ENCODE peak calls at places on chromosome 9, in seven cellular contexts. V is stomach; O is right atrium auricular region; R is iPS DF 6.9; Q is suprapubic skin; G is left ventricle myocardium inferior; I is CD8-positive, alpha-beta T cell. Y is an unnamed sample.
A peak's percentile ranks its signal among the peaks of the same experiment; 100 is the strongest.

GRCh38 chr9:14136047-14136446 is 177.9 kb downstream of the NFIB start:
- DNase-seq in G (no peak), R (no peak), O (no peak), V (no peak), Q (no peak), I (no peak), Y (no peak)

GRCh38 chr9:38047301-38048251 is 21.5 kb downstream of the SHB start:
- DNase-seq in Q (no peak), R (peak; percentile 76), V (peak; percentile 75), I (no peak), O (peak; percentile 84), G (peak; percentile 63), Y (no peak)

GRCh38 chr9:70490478-70490877 is 76.0 kb upstream of the KLF9 start:
- DNase-seq in R (no peak), G (no peak), V (no peak), O (no peak), I (no peak), Q (no peak), Y (no peak)

GRCh38 chr9:5971740-5972139 is 43.7 kb downstream of the RANBP6 start:
- DNase-seq in I (no peak), R (no peak), O (no peak), G (no peak), V (no peak), Q (no peak), Y (no peak)

GRCh38 chr9:78130004-78130403 is 98.4 kb upstream of the GNAQ start:
- DNase-seq in V (no peak), I (no peak), R (peak; percentile 20), O (no peak), G (no peak), Q (no peak), Y (no peak)

GRCh38 chr9:135017916-135018915 is 69.3 kb upstream of the OLFM1 start:
- DNase-seq in Q (no peak), I (no peak), R (no peak), O (no peak), V (no peak), G (no peak), Y (no peak)

GRCh38 chr9:101462558-101462957 is 27.0 kb upstream of the ALDOB start:
- DNase-seq in O (no peak), G (no peak), R (no peak), V (no peak), I (no peak), Q (no peak), Y (no peak)

GRCh38 chr9:22170162-22170932 is 161.2 kb upstream of the CDKN2B start:
- DNase-seq in I (no peak), V (no peak), R (no peak), O (no peak), Q (no peak), G (no peak), Y (no peak)

GRCh38 chr9:120557205-120557604 is 22.8 kb downstream of the CDK5RAP2 start:
- DNase-seq in G (no peak), R (no peak), Q (no peak), O (no peak), V (no peak), I (no peak), Y (no peak)

DNA sequence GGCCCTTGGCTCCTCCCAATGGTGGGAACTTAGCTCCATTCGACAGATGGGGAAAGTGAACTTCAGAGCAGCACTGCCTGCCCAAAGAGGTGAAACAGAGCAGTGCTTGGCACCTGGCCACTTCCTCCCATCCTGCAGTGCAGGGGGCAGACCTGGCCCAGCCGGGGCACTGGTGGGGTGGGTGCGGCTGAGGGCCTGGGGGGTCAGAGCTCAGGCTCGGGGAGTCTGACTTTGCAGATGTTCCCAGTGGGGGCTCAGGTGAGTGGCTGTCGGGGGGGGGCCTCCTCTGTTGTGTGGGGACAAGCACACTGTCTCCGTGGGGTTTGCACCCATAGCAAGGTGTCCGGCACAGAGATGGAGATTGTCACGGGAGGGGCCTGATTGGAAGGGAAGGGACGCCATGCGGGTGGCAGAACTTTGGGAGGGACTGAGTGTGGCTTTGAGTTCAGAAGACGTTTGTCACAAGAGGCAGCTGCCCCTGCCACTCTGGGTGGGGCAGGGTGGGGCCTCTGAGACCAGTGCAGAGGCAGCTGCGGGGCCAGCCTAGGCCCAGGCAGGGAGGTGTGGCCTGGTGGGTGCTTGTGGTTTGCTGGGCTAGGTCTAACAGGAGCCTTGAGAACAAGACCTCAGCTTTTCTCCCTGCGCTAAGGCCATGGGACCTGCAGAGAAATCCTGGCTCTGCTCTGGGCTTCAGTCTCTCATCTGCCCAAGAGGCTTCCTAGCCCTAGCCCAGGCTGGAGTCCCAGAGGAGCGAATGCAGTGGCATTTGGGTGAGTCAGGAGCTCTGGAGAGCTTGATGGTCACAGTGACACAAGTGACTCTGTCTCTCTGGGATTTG is 2.5 kb downstream of the MYMK start:
- DNase-seq in Q (no peak), R (no peak), O (no peak), V (no peak), G (no peak), I (no peak), Y (no peak)
- H3K27ac ChIP-seq in Q (no peak overlapping the region), R (no peak overlapping the region), O (no peak overlapping the region), V (no peak overlapping the region), G (no peak overlapping the region), I (no peak overlapping the region), Y (no peak overlapping the region)

DNA sequence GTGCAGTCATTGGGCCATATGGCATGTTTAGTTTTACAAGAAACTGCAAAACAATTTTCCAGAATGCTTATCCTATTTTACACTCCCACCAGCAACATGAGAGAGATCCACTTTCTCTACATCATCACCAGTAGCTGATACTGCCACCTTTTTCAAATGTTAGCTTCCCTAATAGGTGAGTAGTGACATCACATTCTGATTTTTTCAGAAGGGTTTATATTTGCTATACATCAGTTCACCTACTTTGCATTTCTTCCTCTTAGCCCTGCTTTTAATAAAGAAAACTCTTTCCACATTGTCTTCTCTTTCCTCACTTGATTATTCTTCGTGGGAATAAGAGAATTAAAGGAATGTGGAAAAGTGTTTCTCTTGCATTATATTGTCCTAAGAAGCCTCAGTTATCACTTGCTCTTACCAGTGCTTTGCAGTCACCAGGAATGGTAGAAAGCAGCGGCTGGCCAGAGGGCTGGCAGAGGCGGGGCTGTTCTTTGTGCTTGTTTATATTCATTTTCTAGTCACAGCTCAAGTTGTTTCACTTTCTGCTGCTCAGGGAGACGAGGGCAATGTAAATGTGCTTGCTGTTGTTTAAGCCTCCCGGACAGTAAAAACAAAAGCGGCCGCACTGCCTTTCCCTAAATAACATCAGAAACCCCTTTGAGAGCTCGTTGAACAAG is 164.8 kb downstream of the HSD17B3 start:
- DNase-seq in Q (peak; percentile 75), V (peak; percentile 79), G (no peak), R (no peak), O (no peak), I (no peak), Y (peak; percentile 63)
- H3K4me3 ChIP-seq in Q (peak overlapping the region; percentile 18), V (peak overlapping the region; percentile 24), G (peak overlapping the region; percentile 20), R (no peak overlapping the region), O (no peak overlapping the region), I (no peak overlapping the region), Y (peak overlapping the region; percentile 19)

GRCh38 chr9:130196643-130197042 is 24.4 kb downstream of the NCS1 start:
- DNase-seq in Q (no peak), V (peak; percentile 38), R (no peak), I (no peak), G (no peak), O (no peak), Y (no peak)

GRCh38 chr9:130197386-130197785 is 25.2 kb downstream of the NCS1 start:
- DNase-seq in G (no peak), V (no peak), R (no peak), I (no peak), Q (no peak), O (no peak), Y (no peak)

GRCh38 chr9:130193531-130194405 is 21.6 kb downstream of the NCS1 start:
- DNase-seq in Q (no peak), G (no peak), I (no peak), O (no peak), V (no peak), R (no peak), Y (no peak)

GRCh38 chr9:130194406-130194932 is 22.3 kb downstream of the NCS1 start:
- DNase-seq in O (no peak), I (no peak), Q (no peak), V (no peak), R (no peak), G (no peak), Y (no peak)

DNA sequence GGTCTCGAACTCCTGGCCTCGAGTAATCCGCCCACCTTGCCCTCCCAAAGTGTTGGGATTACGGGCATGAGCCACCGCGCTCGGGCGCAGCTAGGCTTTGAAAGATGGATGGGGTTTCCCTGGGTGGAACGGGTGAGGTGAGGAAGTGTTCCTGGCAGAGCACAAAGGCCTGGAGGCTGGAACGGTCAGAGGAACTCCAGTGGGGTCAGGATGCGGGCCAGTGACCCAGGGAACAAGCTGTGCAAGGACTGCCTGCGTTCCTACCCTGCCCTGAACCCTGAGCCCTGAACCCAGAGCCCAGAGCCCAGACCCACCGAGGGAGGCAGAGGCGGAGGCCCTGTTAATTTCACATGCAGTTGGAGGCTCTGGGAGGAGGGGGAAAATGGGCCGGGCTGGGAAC is 23.4 kb downstream of the NCS1 start:
- DNase-seq in I (no peak), G (no peak), O (no peak), Q (no peak), R (no peak), V (no peak), Y (no peak)
- H3K27ac ChIP-seq in I (no peak overlapping the region), G (no peak overlapping the region), O (no peak overlapping the region), Q (no peak overlapping the region), R (no peak overlapping the region), V (peak overlapping the region; percentile 52), Y (no peak overlapping the region)

GRCh38 chr9:83266618-83267543 is 203.9 kb upstream of the RASEF start:
- DNase-seq in G (peak; percentile 56), R (no peak), O (peak; percentile 62), I (no peak), V (no peak), Q (no peak), Y (no peak)
- H3K4me3 ChIP-seq in G (peak overlapping the region; percentile 61), R (no peak overlapping the region), O (peak overlapping the region; percentile 34), I (no peak overlapping the region), V (no peak overlapping the region), Q (no peak overlapping the region), Y (no peak overlapping the region)

GRCh38 chr9:34267660-34268059 is 61.4 kb downstream of the KIF24 start:
- DNase-seq in O (no peak), I (no peak), G (no peak), Q (no peak), R (no peak), V (no peak), Y (no peak)

GRCh38 chr9:34256987-34257585 is 72.0 kb downstream of the KIF24 start:
- DNase-seq in R (no peak), O (no peak), I (peak; percentile 11), Q (peak; percentile 87), V (no peak), G (peak; percentile 69), Y (no peak)

GRCh38 chr9:34259315-34259714 is 69.8 kb downstream of the KIF24 start:
- DNase-seq in O (no peak), I (no peak), R (no peak), Q (no peak), G (no peak), V (no peak), Y (no peak)

DNA sequence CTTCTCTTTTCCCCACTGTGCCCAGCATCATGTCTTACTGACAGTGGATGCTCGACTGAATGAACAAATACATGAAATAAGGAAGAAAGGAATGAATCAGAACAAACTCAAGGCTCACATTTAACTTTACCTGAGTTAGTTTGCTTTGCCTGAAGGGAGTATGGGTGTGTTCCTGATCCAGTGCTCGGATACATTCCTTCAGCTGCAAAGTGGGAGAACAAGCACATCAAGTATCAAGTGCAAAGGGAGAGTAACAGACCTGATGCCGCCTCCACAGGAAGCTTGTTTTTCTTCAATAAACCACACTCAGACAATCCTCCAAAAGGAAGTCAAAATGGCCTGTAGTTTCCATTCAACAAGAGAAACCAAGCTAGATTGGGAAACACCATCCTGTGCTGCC is 66.1 kb downstream of the KIF24 start:
- DNase-seq in I (no peak), Q (no peak), V (no peak), R (no peak), G (no peak), O (no peak), Y (no peak)
- H3K27ac ChIP-seq in I (no peak overlapping the region), Q (no peak overlapping the region), V (no peak overlapping the region), R (no peak overlapping the region), G (no peak overlapping the region), O (no peak overlapping the region), Y (no peak overlapping the region)